ENCODE peak calls at places on chromosomes 5 and 9, in four cellular contexts. V is aorta; A is body of pancreas; S is effector memory CD4-positive, alpha-beta T cell. H is an unnamed sample. For H3K36me3, the result is how much of the 10 kb centered on the place peaks cover.

GRCh38 chr5:158340608-158341007 is 481.7 kb upstream of the CLINT1 start:
- DNase-seq in V (no peak), A (no peak), S (no peak), H (no peak)

GRCh38 chr9:111914749-111915424 is 18.3 kb downstream of the UGCG start:
- DNase-seq in V (no peak), A (no peak), S (no peak), H (no peak)

GRCh38 chr5:6403416-6403815 is 25.1 kb upstream of the MED10 start:
- DNase-seq in V (no peak), A (no peak), S (no peak), H (no peak)

GRCh38 chr9:137968235-137968634 is 90.7 kb downstream of the CACNA1B start:
- DNase-seq in V (peak), A (no peak), S (no peak), H (no peak)

GRCh38 chr5:60722416-60722815 is 22.4 kb upstream of the DEPDC1B start:
- DNase-seq in V (no peak), A (no peak), S (no peak), H (no peak)

GRCh38 chr5:157857821-157858526 is 971 bp downstream of the CLINT1 start:
- DNase-seq in V (no peak), A (no peak), S (no peak), H (no peak)

GRCh38 chr9:114382951-114383865 is 4.6 kb downstream of the AKNA start:
- DNase-seq in V (no peak), A (no peak), S (peak), H (peak)

GRCh38 chr5:130706696-130707095 is 458.4 kb downstream of the HINT1 start:
- DNase-seq in V (no peak), A (no peak), S (no peak), H (no peak)

GRCh38 chr5:82594097-82594496 is 315.9 kb upstream of the RPS23 start:
- DNase-seq in V (no peak), A (no peak), S (no peak), H (no peak)

GRCh38 chr9:91451431-91452270 is 28.0 kb upstream of the NFIL3 start:
- DNase-seq in V (no peak), A (no peak), S (no peak), H (no peak)

GRCh38 chr5:116084231-116084630 is 594 bp upstream of the COMMD10 start:
- DNase-seq in V (no peak), A (peak), S (no peak), H (no peak)

GRCh38 chr5:181001947-181002346 is 13.3 kb downstream of the BTNL3 start:
- DNase-seq in V (no peak), A (peak), S (no peak), H (no peak)

GRCh38 chr5:16776611-16777251 is 159.4 kb downstream of the MYO10 start:
- DNase-seq in V (no peak), A (peak), S (no peak), H (no peak)

GRCh38 chr5:118611332-118611945 is 376.9 kb downstream of the DTWD2 start:
- DNase-seq in V (no peak), A (no peak), S (no peak), H (no peak)

GRCh38 chr5:107464876-107465275 is 205.9 kb downstream of the EFNA5 start:
- DNase-seq in V (no peak), A (no peak), S (no peak), H (no peak)

GRCh38 chr9:18791074-18791473 is 241.9 kb downstream of the SAXO1 start:
- DNase-seq in V (no peak), A (peak), S (no peak), H (no peak)

GRCh38 chr9:137159105-137160053 is 10.5 kb downstream of the LRRC26 start:
- DNase-seq in V (no peak), A (no peak), S (no peak), H (no peak)

GRCh38 chr9:27165067-27165466 is 56.0 kb downstream of the TEK start:
- DNase-seq in V (no peak), A (no peak), S (no peak), H (no peak)

GRCh38 chr9:70962761-70963445 is 158.5 kb downstream of the TRPM3 start:
- DNase-seq in V (no peak), A (no peak), S (no peak), H (no peak)

GRCh38 chr5:179154991-179155955 is 95.1 kb downstream of the ZNF354C start:
- DNase-seq in V (no peak), A (no peak), S (no peak), H (peak)

GRCh38 chr9:30015073-30015472 is 2369.4 kb upstream of the ACO1 start:
- DNase-seq in V (no peak), A (no peak), S (no peak), H (no peak)

GRCh38 chr5:141560725-141561483 is 57.9 kb downstream of the DIAPH1 start:
- DNase-seq in V (peak), A (peak), S (no peak), H (peak)

GRCh38 chr5:120767171-120767820 is 303.2 kb downstream of the PRR16 start:
- DNase-seq in V (no peak), A (no peak), S (no peak), H (no peak)

GRCh38 chr5:143436871-143437270 is 33.4 kb upstream of the NR3C1 start:
- DNase-seq in V (no peak), A (no peak), S (no peak), H (no peak)

GRCh38 chr5:57349214-57349613 is 133.4 kb downstream of the ACTBL2 start:
- DNase-seq in V (no peak), A (no peak), S (no peak), H (no peak)

GRCh38 chr9:994005-994404 is 17.6 kb downstream of the DMRT3 start:
- DNase-seq in V (no peak), A (no peak), S (no peak), H (no peak)

GRCh38 chr5:87298687-87299362 is 31.1 kb downstream of the RASA1 start:
- DNase-seq in V (no peak), A (no peak), S (no peak), H (no peak)

GRCh38 chr5:181224390-181225234 is 1.5 kb downstream of the TRIM41 start:
- DNase-seq in V (no peak), A (no peak), S (no peak), H (no peak)

GRCh38 chr9:109639666-109640231 is 140.2 kb upstream of the PALM2AKAP2 start:
- DNase-seq in V (no peak), A (no peak), S (no peak), H (no peak)

GRCh38 chr5:119949426-119949999 is 320.2 kb downstream of the FAM170A start:
- DNase-seq in V (no peak), A (no peak), S (no peak), H (no peak)

GRCh38 chr9:22463205-22463604 is 16.6 kb downstream of the DMRTA1 start:
- DNase-seq in V (no peak), A (no peak), S (no peak), H (no peak)

GRCh38 chr5:168549554-168549953 is 20.4 kb downstream of the FBLL1 start:
- DNase-seq in V (no peak), A (no peak), S (no peak), H (no peak)

GRCh38 chr5:168557389-168557788 is 21.8 kb downstream of the PANK3 start:
- DNase-seq in V (no peak), A (no peak), S (no peak), H (no peak)

GRCh38 chr5:168552146-168552545 is 23.0 kb downstream of the FBLL1 start:
- DNase-seq in V (no peak), A (no peak), S (no peak), H (no peak)

GRCh38 chr5:168553377-168554130 is 24.4 kb downstream of the FBLL1 start:
- DNase-seq in V (no peak), A (no peak), S (no peak), H (no peak)
- H3K36me3 ChIP-seq in V (under half), A (under half), S (under half), H (under half)

GRCh38 chr5:132210944-132211343 is 16.7 kb downstream of the P4HA2 start:
- DNase-seq in V (no peak), A (no peak), S (no peak), H (peak)
- H3K36me3 ChIP-seq in V (under half), A (under half), S (under half), H (half or more)

DNA sequence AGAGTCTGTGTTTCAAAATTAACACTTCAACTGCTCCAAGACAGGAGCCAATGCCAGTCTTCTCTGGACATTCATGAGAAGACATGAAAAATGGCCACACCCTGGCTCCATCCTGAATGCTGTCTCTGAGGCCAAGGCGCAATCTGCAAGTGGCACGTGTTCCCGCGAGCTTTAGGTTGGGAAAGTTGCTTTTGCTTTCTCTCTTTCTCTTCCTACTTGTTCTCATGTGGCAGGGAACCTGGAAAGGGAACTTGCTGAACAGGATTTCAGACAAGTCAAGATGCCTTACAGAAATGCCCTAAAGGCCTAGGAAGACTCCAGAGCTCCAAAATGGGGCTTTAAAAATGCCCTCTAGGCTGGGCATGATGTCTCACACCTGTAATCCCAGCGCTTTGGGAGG is 91.9 kb upstream of the OTULINL start:
- DNase-seq in V (no peak), A (no peak), S (no peak), H (no peak)
- H3K36me3 ChIP-seq in V (under half), A (under half), S (under half), H (half or more)

DNA sequence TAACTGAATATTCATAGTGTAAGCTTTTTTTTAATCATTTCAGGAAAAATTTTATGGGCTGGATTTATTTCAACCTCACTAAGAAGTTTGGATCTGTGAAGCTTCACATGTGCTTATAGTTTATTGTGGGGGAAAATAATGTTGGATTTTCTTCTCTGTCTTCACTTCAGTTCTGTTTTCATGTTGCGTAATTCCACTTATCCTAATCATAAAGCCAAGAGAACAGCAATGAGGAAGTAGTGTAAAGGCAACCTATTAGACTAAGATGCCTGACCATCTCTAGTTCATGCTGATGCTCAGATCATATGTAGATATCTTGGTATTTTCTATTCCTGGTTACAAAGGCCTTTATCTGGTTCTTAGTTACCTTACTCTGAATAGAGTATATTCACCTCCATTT is 50.0 kb downstream of the CD180 start:
- DNase-seq in V (no peak), A (no peak), S (no peak), H (no peak)
- H3K36me3 ChIP-seq in V (under half), A (under half), S (under half), H (under half)

DNA sequence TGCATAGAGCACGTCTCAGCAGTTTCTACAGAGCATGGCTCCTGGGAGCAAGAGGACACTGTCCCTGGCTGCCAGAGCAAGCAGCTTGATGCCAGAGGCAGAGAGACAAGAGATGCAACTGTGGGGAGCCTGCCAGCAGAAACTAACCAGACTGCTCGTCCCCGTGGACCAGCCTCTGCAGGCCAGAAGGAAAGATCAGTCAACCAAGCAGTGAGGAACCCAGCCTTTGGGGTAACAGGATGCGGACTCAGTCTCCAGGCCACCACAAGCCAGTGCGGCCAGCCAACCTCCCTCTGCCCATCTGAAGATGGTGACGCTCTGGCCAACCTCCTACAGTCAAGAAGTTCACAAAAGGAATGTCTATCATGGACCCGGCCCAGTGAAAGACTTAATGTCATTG is 3.7 kb downstream of the SURF4 start:
- DNase-seq in V (no peak), A (peak), S (no peak), H (no peak)
- H3K36me3 ChIP-seq in V (under half), A (under half), S (under half), H (under half)

GRCh38 chr9:128917151-128917849 is 3.5 kb upstream of the PHYHD1 start:
- DNase-seq in V (peak), A (peak), S (no peak), H (peak)
- H3K36me3 ChIP-seq in V (under half), A (under half), S (under half), H (under half)

DNA sequence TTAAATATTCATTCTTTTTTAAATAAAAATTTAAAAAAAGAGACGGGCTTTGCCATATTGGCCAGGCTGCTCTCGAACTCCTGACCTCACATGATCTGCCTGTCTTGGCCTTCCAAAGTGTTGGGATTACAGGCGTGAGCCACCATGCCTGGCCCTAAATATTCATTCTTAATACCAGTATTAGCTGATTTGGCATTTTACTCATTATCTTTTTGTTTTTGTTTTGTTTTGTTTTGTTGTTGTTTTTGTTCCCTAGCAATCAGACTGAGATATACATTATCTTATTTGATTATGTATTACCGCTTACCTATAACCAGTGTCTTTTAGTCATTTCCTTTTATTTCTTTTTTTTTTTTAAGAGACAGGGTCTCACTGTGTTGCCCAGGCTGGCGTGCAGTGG is 37.9 kb downstream of the RNF44 start:
- DNase-seq in V (no peak), A (no peak), S (no peak), H (no peak)
- H3K36me3 ChIP-seq in V (under half), A (under half), S (half or more), H (half or more)

GRCh38 chr5:15026506-15026905 is 154.9 kb upstream of the ANKH start:
- DNase-seq in V (peak), A (no peak), S (no peak), H (no peak)
- H3K36me3 ChIP-seq in V (under half), A (under half), S (under half), H (under half)

H was measured in tibial artery.